ENCODE peak calls at places on chromosome 18, in eight cellular contexts. K, Q, O, R, N, E, S and F are unnamed samples.

GRCh38 chr18:72942766-72943165 is 75.0 kb upstream of the NETO1 start:
- DNase-seq in K (no peak), Q (no peak), O (no peak), R (no peak), N (no peak), E (peak), S (no peak), F (no peak)

GRCh38 chr18:44839239-44839666 is 158.6 kb downstream of the SETBP1 start:
- DNase-seq in K (peak), Q (peak), O (no peak), R (no peak), N (peak), E (peak), S (no peak), F (peak)

GRCh38 chr18:28269750-28270149 is 92.8 kb upstream of the CDH2 start:
- DNase-seq in K (no peak), Q (no peak), O (no peak), R (no peak), N (no peak), E (no peak), S (no peak), F (no peak)

GRCh38 chr18:62399781-62400308 is 74.7 kb downstream of the TNFRSF11A start:
- DNase-seq in K (peak), Q (no peak), O (peak), R (no peak), N (peak), E (no peak), S (no peak), F (peak)

GRCh38 chr18:23217781-23218180 is 82.5 kb downstream of the CABLES1 start:
- DNase-seq in K (no peak), Q (no peak), O (no peak), R (no peak), N (no peak), E (no peak), S (no peak), F (no peak)

GRCh38 chr18:46152808-46153617 is 48.8 kb downstream of the HAUS1 start:
- DNase-seq in K (no peak), Q (no peak), O (peak), R (no peak), N (no peak), E (peak), S (no peak), F (peak)

GRCh38 chr18:76963951-76964350 is 141.6 kb downstream of the ZNF236 start:
- DNase-seq in K (no peak), Q (no peak), O (no peak), R (no peak), N (no peak), E (no peak), S (no peak), F (no peak)

GRCh38 chr18:54769526-54770464 is 58.5 kb upstream of the RAB27B start:
- DNase-seq in K (no peak), Q (no peak), O (no peak), R (no peak), N (no peak), E (no peak), S (no peak), F (no peak)